ENCODE peak calls at places on chromosomes 6 and 20, in ten cellular contexts. O, K, R, S, D, Q, T, U, L and N are unnamed samples.

GRCh38 chr20:54491443-54491842 is 16.1 kb downstream of the DOK5 start:
- DNase-seq in Q (no peak), O (no peak), U (no peak), T (no peak), R (no peak), D (no peak), L (no peak), S (no peak), K (no peak), N (no peak)

GRCh38 chr6:4910060-4910746 is 93.6 kb downstream of the RPP40 start:
- DNase-seq in U (no peak), D (no peak), L (no peak), T (no peak), S (no peak), R (peak; percentile 73), O (no peak), Q (no peak), K (no peak), N (no peak)

GRCh38 chr20:63066506-63067265 is 59.9 kb upstream of the BHLHE23 start:
- DNase-seq in T (no peak), S (peak; percentile 7), L (no peak), D (no peak), O (no peak), Q (no peak), K (no peak), U (no peak), R (no peak), N (no peak)

GRCh38 chr6:161225677-161226004 is 48.2 kb downstream of the AGPAT4 start:
- DNase-seq in Q (no peak), R (no peak), L (no peak), O (no peak), K (no peak), T (no peak), D (no peak), S (no peak), U (no peak), N (no peak)

GRCh38 chr6:35089935-35090505 is 51.1 kb downstream of the TCP11 start:
- DNase-seq in S (no peak), D (no peak), T (no peak), O (no peak), U (no peak), R (no peak), L (no peak), K (peak; percentile 76), Q (peak; percentile 93), N (no peak)

GRCh38 chr6:119308048-119308570 is 41.5 kb downstream of the MAN1A1 start:
- DNase-seq in L (no peak), K (peak; percentile 62), T (no peak), D (no peak), U (no peak), R (no peak), O (no peak), Q (peak; percentile 52), S (no peak), N (no peak)

GRCh38 chr6:47229255-47229654 is 80.5 kb downstream of the TNFRSF21 start:
- DNase-seq in L (no peak), R (no peak), U (no peak), S (no peak), D (no peak), K (no peak), O (no peak), Q (no peak), T (no peak), N (no peak)

GRCh38 chr20:52190437-52191131 is 995 bp downstream of the ZFP64 start:
- DNase-seq in K (peak; percentile 28), Q (peak; percentile 35), T (peak; percentile 24), U (peak; percentile 49), D (peak; percentile 15), L (no peak), O (no peak), S (no peak), R (no peak), N (peak; percentile 44)

GRCh38 chr20:49980140-49981008 is 2.4 kb upstream of the SNAI1 start:
- DNase-seq in T (no peak), L (no peak), U (no peak), Q (no peak), S (no peak), K (no peak), R (no peak), D (no peak), O (no peak), N (no peak)

GRCh38 chr20:46772901-46773300 is 63.5 kb downstream of the SLC2A10 start:
- DNase-seq in Q (no peak), L (no peak), K (no peak), D (no peak), S (peak; percentile 31), R (no peak), U (no peak), T (no peak), O (no peak), N (no peak)

GRCh38 chr6:136341967-136342366 is 52.3 kb upstream of the BCLAF1 start:
- DNase-seq in T (no peak), O (no peak), R (no peak), K (no peak), Q (peak; percentile 6), L (no peak), D (no peak), S (no peak), U (no peak), N (no peak)

GRCh38 chr20:48691523-48691922 is 136.3 kb downstream of the PREX1 start:
- DNase-seq in L (no peak), D (no peak), R (no peak), O (no peak), U (no peak), T (no peak), Q (no peak), K (no peak), S (no peak), N (no peak)

GRCh38 chr6:7691675-7692452 is 34.0 kb upstream of the BMP6 start:
- DNase-seq in O (no peak), T (no peak), D (no peak), Q (peak; percentile 72), R (no peak), S (no peak), K (peak; percentile 39), U (no peak), L (peak; percentile 23), N (no peak)

GRCh38 chr20:13552061-13552460 is 86.7 kb downstream of the TASP1 start:
- DNase-seq in K (no peak), U (no peak), R (no peak), D (no peak), L (no peak), Q (peak; percentile 6), S (no peak), T (no peak), O (no peak), N (no peak)

GRCh38 chr6:3324262-3324942 is 65.7 kb downstream of the PSMG4 start:
- DNase-seq in L (peak; percentile 29), R (no peak), S (no peak), O (no peak), D (no peak), T (no peak), Q (peak; percentile 85), U (no peak), K (peak; percentile 81), N (no peak)

GRCh38 chr20:35453647-35454046 is 1.8 kb upstream of the CEP250 start:
- DNase-seq in R (no peak), Q (no peak), L (no peak), K (no peak), U (no peak), T (no peak), O (no peak), S (no peak), D (no peak), N (no peak)

GRCh38 chr6:24436979-24437378 is 34.2 kb downstream of the MRS2 start:
- DNase-seq in L (no peak), O (no peak), Q (no peak), R (no peak), U (no peak), K (no peak), D (no peak), T (no peak), S (no peak), N (no peak)

GRCh38 chr20:8331740-8332412 is 199.8 kb downstream of the PLCB1 start:
- DNase-seq in K (peak; percentile 84), R (no peak), O (no peak), S (no peak), U (no peak), L (no peak), T (no peak), Q (peak; percentile 81), D (no peak), N (no peak)

GRCh38 chr20:4082406-4083102 is 67.2 kb upstream of the RNF24 start:
- DNase-seq in U (peak; percentile 9), L (peak; percentile 27), Q (peak; percentile 83), O (peak; percentile 18), R (no peak), K (peak; percentile 96), T (peak; percentile 31), D (no peak), S (peak; percentile 57), N (peak; percentile 29)

GRCh38 chr20:46963758-46964181 is 69.1 kb downstream of the EYA2 start:
- DNase-seq in D (no peak), S (no peak), K (no peak), Q (no peak), R (no peak), O (no peak), T (no peak), U (no peak), L (no peak), N (no peak)

GRCh38 chr20:21033817-21034216 is 72.3 kb downstream of the LINC00237 start:
- DNase-seq in T (no peak), R (no peak), K (no peak), U (no peak), S (no peak), D (no peak), L (no peak), Q (no peak), O (no peak), N (no peak)

GRCh38 chr20:38633577-38634093 is 32.0 kb downstream of the ARHGAP40 start:
- DNase-seq in K (peak; percentile 50), Q (peak; percentile 57), D (peak; percentile 35), T (peak; percentile 54), S (peak; percentile 79), U (peak; percentile 84), R (peak; percentile 46), O (peak; percentile 16), L (peak; percentile 34), N (peak; percentile 62)

GRCh38 chr6:26556263-26557070 is 18.3 kb downstream of the HMGN4 start:
- DNase-seq in U (no peak), D (no peak), T (no peak), S (peak; percentile 77), L (no peak), O (no peak), Q (peak; percentile 96), K (peak; percentile 89), R (no peak), N (no peak)

GRCh38 chr6:135358907-135359459 is 138.6 kb downstream of the AHI1 start:
- DNase-seq in S (no peak), K (peak; percentile 23), O (no peak), Q (peak; percentile 56), L (no peak), R (no peak), U (no peak), D (no peak), T (no peak), N (no peak)

GRCh38 chr6:98136333-98136732 is 698.0 kb upstream of the POU3F2 start:
- DNase-seq in K (no peak), U (no peak), S (no peak), Q (no peak), O (no peak), D (no peak), L (no peak), T (no peak), R (no peak), N (no peak)

GRCh38 chr6:92945799-92946198 is 473.6 kb downstream of the EPHA7 start:
- DNase-seq in T (no peak), Q (no peak), O (no peak), D (no peak), K (peak; percentile 5), S (no peak), R (no peak), U (no peak), L (no peak), N (no peak)

GRCh38 chr6:165729307-165729936 is 66.4 kb upstream of the PDE10A start:
- DNase-seq in R (no peak), O (no peak), T (peak; percentile 34), K (peak; percentile 52), U (peak; percentile 33), S (peak; percentile 71), D (no peak), Q (no peak), L (peak; percentile 31), N (peak; percentile 68)

GRCh38 chr6:163355471-163355991 is 59.0 kb upstream of the QKI start:
- DNase-seq in D (no peak), U (no peak), L (peak; percentile 29), R (no peak), Q (peak; percentile 82), S (no peak), O (no peak), K (peak; percentile 81), T (no peak), N (peak; percentile 49)